ENCODE peak calls at places on chromosomes 12 and 14, in seven cellular contexts. F is mesenchymal stem cell, Y is IMR-90, E is neuronal stem cell, N is H9, S is trophoblast cell, R is H1. Z is an unnamed sample.
A peak's percentile ranks its signal among the peaks of the same experiment; 100 is the strongest.

GRCh38 chr12:34291426-34291901 is 269.2 kb downstream of the ALG10 start:
- DNase-seq in F (no peak), Y (no peak), E (no peak), N (no peak), S (no peak), R (no peak), Z (no peak)

GRCh38 chr14:49999216-49999761 is 106.4 kb downstream of the ARF6 start:
- DNase-seq in F (peak; percentile 96), Y (peak; percentile 88), E (no peak), N (peak; percentile 42), S (peak; percentile 83), R (no peak), Z (peak; percentile 95)

GRCh38 chr14:104435147-104436046 is 144.2 kb upstream of the C14orf180 start:
- DNase-seq in F (no peak), Y (no peak), E (no peak), N (peak; percentile 18), S (no peak), R (no peak), Z (no peak)

GRCh38 chr14:54535126-54535525 is 25.4 kb downstream of the CGRRF1 start:
- DNase-seq in F (no peak), Y (peak; percentile 10), E (no peak), N (no peak), S (no peak), R (no peak), Z (no peak)

GRCh38 chr12:46933947-46934346 is 108.2 kb upstream of the SLC38A4 start:
- DNase-seq in F (peak; percentile 70), Y (peak; percentile 77), E (peak; percentile 5), N (no peak), S (no peak), R (no peak), Z (peak; percentile 59)

GRCh38 chr14:69269381-69269780 is 9.4 kb downstream of the GALNT16 start:
- DNase-seq in F (no peak), Y (no peak), E (no peak), N (no peak), S (no peak), R (no peak), Z (no peak)

GRCh38 chr14:66359500-66359899 is 126.7 kb upstream of the CCDC196 start:
- DNase-seq in F (peak; percentile 62), Y (peak; percentile 64), E (peak; percentile 66), N (no peak), S (peak; percentile 35), R (no peak), Z (peak; percentile 75)

GRCh38 chr14:58297412-58297761 is 968 bp upstream of the ARID4A start:
- DNase-seq in F (peak; percentile 85), Y (no peak), E (no peak), N (no peak), S (peak; percentile 39), R (no peak), Z (no peak)

GRCh38 chr14:22861651-22862050 is 9.9 kb upstream of the LRP10 start:
- DNase-seq in F (no peak), Y (no peak), E (no peak), N (no peak), S (no peak), R (no peak), Z (no peak)

GRCh38 chr14:74575936-74576335 is 36.1 kb downstream of the LTBP2 start:
- DNase-seq in F (no peak), Y (no peak), E (no peak), N (no peak), S (no peak), R (no peak), Z (no peak)

GRCh38 chr14:53542692-53543091 is 389.6 kb upstream of the DDHD1 start:
- DNase-seq in F (peak; percentile 77), Y (peak; percentile 28), E (no peak), N (no peak), S (no peak), R (no peak), Z (no peak)

GRCh38 chr12:1972856-1973317 is 31.4 kb downstream of the DCP1B start:
- DNase-seq in F (peak; percentile 71), Y (peak; percentile 63), E (no peak), N (no peak), S (no peak), R (no peak), Z (no peak)

GRCh38 chr14:69615471-69616407 is 4.3 kb downstream of the SUSD6 start:
- DNase-seq in F (peak; percentile 72), Y (peak; percentile 84), E (no peak), N (no peak), S (no peak), R (no peak), Z (no peak)

GRCh38 chr12:63317880-63318279 is 166.9 kb upstream of the AVPR1A start:
- DNase-seq in F (no peak), Y (no peak), E (no peak), N (no peak), S (no peak), R (no peak), Z (no peak)

GRCh38 chr12:41966916-41967315 is 177.8 kb downstream of the GXYLT1 start:
- DNase-seq in F (no peak), Y (no peak), E (no peak), N (no peak), S (no peak), R (no peak), Z (no peak)

GRCh38 chr14:60163741-60164140 is 1.5 kb downstream of the DHRS7 start:
- DNase-seq in F (no peak), Y (no peak), E (no peak), N (no peak), S (no peak), R (no peak), Z (no peak)

GRCh38 chr12:113149361-113150150 is at the start of gene CFAP73:
- DNase-seq in F (peak; percentile 90), Y (peak; percentile 75), E (peak; percentile 87), N (peak; percentile 97), S (peak; percentile 90), R (peak; percentile 89), Z (peak; percentile 99)

GRCh38 chr12:48965447-48965846 is 6.1 kb downstream of the WNT10B start:
- DNase-seq in F (peak; percentile 48), Y (peak; percentile 38), E (no peak), N (peak; percentile 77), S (no peak), R (no peak), Z (peak; percentile 60)

GRCh38 chr12:53190108-53190729 is 9.5 kb upstream of the CSAD start:
- DNase-seq in F (peak; percentile 57), Y (peak; percentile 59), E (peak; percentile 23), N (peak; percentile 89), S (no peak), R (peak; percentile 81), Z (peak; percentile 86)

GRCh38 chr12:28998662-28999120 is 150.4 kb upstream of the FAR2 start:
- DNase-seq in F (peak; percentile 45), Y (peak; percentile 56), E (no peak), N (no peak), S (no peak), R (no peak), Z (peak; percentile 24)

GRCh38 chr12:124159655-124160054 is 135.2 kb upstream of the RFLNA start:
- DNase-seq in F (no peak), Y (no peak), E (no peak), N (no peak), S (no peak), R (no peak), Z (no peak)

GRCh38 chr14:71021347-71022014 is 114.2 kb downstream of the PCNX1 start:
- DNase-seq in F (peak; percentile 69), Y (peak; percentile 83), E (no peak), N (no peak), S (no peak), R (no peak), Z (peak; percentile 10)

GRCh38 chr12:109182041-109182839 is 65.9 kb downstream of the ACACB start:
- DNase-seq in F (no peak), Y (no peak), E (no peak), N (no peak), S (no peak), R (no peak), Z (no peak)

GRCh38 chr14:33307691-33308369 is 369.2 kb downstream of the NPAS3 start:
- DNase-seq in F (peak; percentile 6), Y (no peak), E (no peak), N (no peak), S (peak; percentile 20), R (peak; percentile 45), Z (no peak)

GRCh38 chr12:6700646-6701051 is at the start of gene PIANP:
- DNase-seq in F (peak; percentile 40), Y (peak; percentile 21), E (peak; percentile 23), N (peak; percentile 59), S (no peak), R (peak; percentile 72), Z (no peak)

GRCh38 chr12:96093543-96094196 is 58.3 kb upstream of the LTA4H start:
- DNase-seq in F (no peak), Y (no peak), E (no peak), N (no peak), S (peak; percentile 21), R (no peak), Z (no peak)

GRCh38 chr12:96099431-96099830 is 64.0 kb upstream of the LTA4H start:
- DNase-seq in F (no peak), Y (no peak), E (no peak), N (no peak), S (no peak), R (no peak), Z (no peak)

GRCh38 chr12:96091833-96092232 is 56.4 kb upstream of the LTA4H start:
- DNase-seq in F (no peak), Y (no peak), E (no peak), N (peak; percentile 53), S (no peak), R (no peak), Z (peak; percentile 80)

GRCh38 chr12:96098631-96099030 is 63.2 kb upstream of the LTA4H start:
- DNase-seq in F (no peak), Y (no peak), E (no peak), N (no peak), S (no peak), R (no peak), Z (no peak)

GRCh38 chr12:96094201-96094600 is 58.8 kb upstream of the LTA4H start:
- DNase-seq in F (no peak), Y (no peak), E (no peak), N (peak; percentile 79), S (peak; percentile 77), R (no peak), Z (peak; percentile 95)
- H2BK120ac ChIP-seq in F (no peak overlapping the region), Y (no peak overlapping the region), E (no peak overlapping the region), N (no peak overlapping the region), S (no peak overlapping the region), R (no peak overlapping the region), Z (no peak overlapping the region)

GRCh38 chr12:30836656-30837445 is 82.1 kb upstream of the CAPRIN2 start:
- DNase-seq in F (no peak), Y (no peak), E (no peak), N (peak; percentile 15), S (no peak), R (no peak), Z (no peak)
- H3K27me3 ChIP-seq in F (peaks cover 52% of the 10 kb centered on the region), Y (peaks cover 46% of the 10 kb centered on the region), E (no peaks in the 10 kb centered on the region), N (no peaks in the 10 kb centered on the region), S (no peaks in the 10 kb centered on the region), R (no peaks in the 10 kb centered on the region), Z (no peaks in the 10 kb centered on the region)

DNA sequence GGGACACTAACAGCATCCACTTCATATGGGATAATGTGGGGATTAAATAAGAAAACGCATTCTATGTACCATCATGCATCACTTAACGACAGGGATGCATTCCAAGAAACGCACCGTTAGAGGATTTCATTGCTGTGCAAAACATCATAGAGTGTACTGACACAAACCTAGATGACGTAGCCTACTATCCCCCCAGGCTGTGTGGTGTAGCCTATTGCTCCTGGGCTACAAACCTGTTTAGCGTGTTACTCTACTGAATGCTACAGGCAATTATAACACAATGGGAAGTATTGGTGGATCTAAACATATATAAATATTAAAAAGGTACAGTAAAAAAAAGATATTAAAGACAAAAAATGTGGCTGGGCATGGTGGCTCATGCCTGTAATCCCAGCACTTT is 230.6 kb downstream of the KSR2 start:
- DNase-seq in F (no peak), Y (no peak), E (no peak), N (no peak), S (peak; percentile 97), R (no peak), Z (no peak)
- H3K4ac ChIP-seq in F (no peak overlapping the region), Y (no peak overlapping the region), E (no peak overlapping the region), N (no peak overlapping the region), S (no peak overlapping the region), R (no peak overlapping the region), Z (no peak overlapping the region)

GRCh38 chr12:32003654-32004053 is 44.4 kb downstream of the RESF1 start:
- DNase-seq in F (no peak), Y (no peak), E (no peak), N (no peak), S (no peak), R (no peak), Z (no peak)
- H2BK120ac ChIP-seq in F (no peak overlapping the region), Y (no peak overlapping the region), E (no peak overlapping the region), N (no peak overlapping the region), S (no peak overlapping the region), R (no peak overlapping the region), Z (no peak overlapping the region)

Z was measured in mesendoderm.